ENCODE peak calls at places on chromosomes 13 and 19, in four cellular contexts. One of them, this sample, is unnamed.

GRCh38 chr19:45460807-45461347 is 6.9 kb upstream of the FOSB start:
- DNase-seq in K562: no peak
- DNase-seq in GM12878: no peak
- DNase-seq in HepG2: no peak
- DNase-seq in this sample: no peak

GRCh38 chr19:1074512-1075283 is 7.7 kb downstream of the ARHGAP45 start:
- DNase-seq in K562: peak
- DNase-seq in GM12878: no peak
- DNase-seq in HepG2: no peak
- DNase-seq in this sample: no peak

GRCh38 chr13:79398915-79399314 is 7.1 kb downstream of the RBM26 start:
- DNase-seq in K562: no peak
- DNase-seq in GM12878: no peak
- DNase-seq in HepG2: no peak
- DNase-seq in this sample: no peak

GRCh38 chr19:11446652-11447301 is 11.3 kb downstream of the PRKCSH start:
- DNase-seq in K562: peak
- DNase-seq in GM12878: no peak
- DNase-seq in HepG2: no peak
- DNase-seq in this sample: peak

GRCh38 chr13:113649212-113649611 is 8.8 kb downstream of the ATP4B start:
- DNase-seq in K562: no peak
- DNase-seq in GM12878: no peak
- DNase-seq in HepG2: no peak
- DNase-seq in this sample: peak

GRCh38 chr13:23288564-23288963 is 107.8 kb downstream of the SGCG start:
- DNase-seq in K562: no peak
- DNase-seq in GM12878: no peak
- DNase-seq in HepG2: no peak
- DNase-seq in this sample: no peak

GRCh38 chr19:19418548-19419260 is 13.2 kb downstream of the GATAD2A start:
- DNase-seq in K562: peak
- DNase-seq in GM12878: no peak
- DNase-seq in HepG2: no peak
- DNase-seq in this sample: no peak

GRCh38 chr13:31742102-31742695 is 2.9 kb downstream of the RXFP2 start:
- DNase-seq in K562: peak
- DNase-seq in GM12878: peak
- DNase-seq in HepG2: peak
- DNase-seq in this sample: peak

GRCh38 chr19:51726049-51726448 is 2.3 kb upstream of the HAS1 start:
- DNase-seq in K562: peak
- DNase-seq in GM12878: no peak
- DNase-seq in HepG2: no peak
- DNase-seq in this sample: peak

GRCh38 chr13:113052971-113053370 is 52.6 kb upstream of the F7 start:
- DNase-seq in K562: no peak
- DNase-seq in GM12878: no peak
- DNase-seq in HepG2: no peak
- DNase-seq in this sample: no peak

GRCh38 chr19:39211731-39212376 is 7.8 kb upstream of the SYCN start:
- DNase-seq in K562: no peak
- DNase-seq in GM12878: no peak
- DNase-seq in HepG2: no peak
- DNase-seq in this sample: no peak

GRCh38 chr13:94701313-94702180 is 10.8 kb downstream of the SOX21 start:
- DNase-seq in K562: no peak
- DNase-seq in GM12878: no peak
- DNase-seq in HepG2: no peak
- DNase-seq in this sample: peak

GRCh38 chr13:98672947-98673545 is 79.4 kb downstream of the SLC15A1 start:
- DNase-seq in K562: peak
- DNase-seq in GM12878: peak
- DNase-seq in HepG2: peak
- DNase-seq in this sample: peak

GRCh38 chr13:98676239-98676638 is 76.2 kb downstream of the SLC15A1 start:
- DNase-seq in K562: no peak
- DNase-seq in GM12878: no peak
- DNase-seq in HepG2: no peak
- DNase-seq in this sample: no peak

GRCh38 chr13:98677398-98677797 is 75.1 kb downstream of the SLC15A1 start:
- DNase-seq in K562: no peak
- DNase-seq in GM12878: no peak
- DNase-seq in HepG2: no peak
- DNase-seq in this sample: no peak

GRCh38 chr13:98675837-98676236 is 76.6 kb downstream of the SLC15A1 start:
- DNase-seq in K562: no peak
- DNase-seq in GM12878: no peak
- DNase-seq in HepG2: no peak
- DNase-seq in this sample: no peak

DNA sequence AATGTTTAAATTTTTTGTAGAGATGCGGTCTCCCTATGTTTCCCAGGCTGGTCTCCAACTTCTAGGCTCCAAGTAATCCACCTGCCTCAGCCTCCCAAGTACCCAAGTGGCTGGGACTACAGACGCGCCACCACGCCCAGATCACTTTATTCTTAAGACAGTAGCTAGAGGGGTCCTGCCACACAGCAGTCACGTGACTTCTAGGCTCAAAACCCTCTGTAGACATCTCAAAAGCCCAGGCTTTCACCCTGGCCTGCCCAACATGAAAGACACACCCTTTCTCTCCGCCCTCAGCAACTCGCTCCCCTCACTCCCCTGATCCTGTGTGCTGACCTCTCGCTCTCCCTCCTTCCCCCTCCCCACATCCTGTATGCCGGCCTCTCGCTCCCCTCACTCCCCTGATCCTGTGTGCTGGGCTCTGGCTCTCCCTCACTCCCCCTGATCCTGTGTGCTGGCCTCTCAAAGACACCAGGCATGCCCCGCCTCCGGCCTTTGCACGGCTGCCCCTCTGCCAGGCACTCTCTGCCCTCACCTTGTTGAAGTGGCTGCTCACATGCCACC is 77.4 kb downstream of the SLC15A1 start:
- DNase-seq in K562: no peak
- DNase-seq in GM12878: no peak
- DNase-seq in HepG2: no peak
- DNase-seq in this sample: no peak
- TF ChIP-seq CBFB in K562: no peak
- TF ChIP-seq CBFB in GM12878: no peak
- TF ChIP-seq CBFB in HepG2: no peak
- TF ChIP-seq CBFB in this sample: no peak

DNA sequence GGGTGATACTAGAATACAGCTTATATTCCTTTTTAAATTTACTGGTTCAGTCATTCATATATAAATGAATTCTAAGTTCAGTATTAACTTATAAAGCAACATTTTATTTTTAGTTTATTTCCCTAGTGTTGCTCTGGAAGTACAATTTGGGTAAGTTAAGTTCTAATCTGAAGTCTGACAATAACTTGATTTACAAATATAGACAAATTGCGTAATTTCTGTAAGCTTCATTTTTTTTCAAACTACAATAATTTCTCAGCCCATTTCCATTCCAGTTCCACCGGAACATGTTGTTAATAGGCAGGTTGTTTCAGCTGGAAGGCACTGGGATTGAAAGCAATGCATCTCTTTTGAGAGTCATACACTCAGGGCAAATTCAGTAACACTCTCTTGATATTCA is 2000.7 kb downstream of the OLFM4 start:
- DNase-seq in K562: no peak
- DNase-seq in GM12878: no peak
- DNase-seq in HepG2: no peak
- DNase-seq in this sample: no peak
- TF ChIP-seq ESRRA in K562: no peak
- TF ChIP-seq ESRRA in GM12878: no peak
- TF ChIP-seq ESRRA in HepG2: no peak
- TF ChIP-seq ESRRA in this sample: no peak

GRCh38 chr19:2148482-2149135 is 2.8 kb downstream of the AP3D1 start:
- DNase-seq in K562: no peak
- DNase-seq in GM12878: no peak
- DNase-seq in HepG2: no peak
- DNase-seq in this sample: no peak

GRCh38 chr19:2144190-2144589 is 7.2 kb downstream of the AP3D1 start:
- DNase-seq in K562: no peak
- DNase-seq in GM12878: no peak
- DNase-seq in HepG2: no peak
- DNase-seq in this sample: no peak

GRCh38 chr19:2142173-2142829 is 9.1 kb downstream of the AP3D1 start:
- DNase-seq in K562: no peak
- DNase-seq in GM12878: no peak
- DNase-seq in HepG2: no peak
- DNase-seq in this sample: no peak

GRCh38 chr19:2149980-2150793 is 1.2 kb downstream of the AP3D1 start:
- DNase-seq in K562: no peak
- DNase-seq in GM12878: no peak
- DNase-seq in HepG2: no peak
- DNase-seq in this sample: no peak

DNA sequence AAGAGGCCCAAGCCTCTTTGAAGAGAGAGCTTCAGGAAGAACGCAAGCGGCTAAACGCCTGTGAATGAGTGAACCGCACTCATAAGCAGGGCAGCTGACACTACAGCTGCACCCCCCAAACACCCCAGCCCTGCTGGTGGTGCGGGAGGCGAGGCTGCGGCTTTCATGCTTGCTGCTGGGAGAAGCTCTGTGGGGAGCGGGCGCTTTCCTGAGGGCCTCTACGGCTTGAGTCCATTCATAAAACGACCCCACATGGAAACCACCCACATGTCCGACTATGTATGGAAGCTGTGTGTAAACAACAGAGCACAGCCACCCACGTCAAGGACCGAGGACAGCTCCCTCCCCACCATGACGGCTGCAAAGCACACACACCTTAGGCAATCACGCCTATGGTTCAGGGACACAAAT is 5.5 kb downstream of the AP3D1 start:
- DNase-seq in K562: no peak
- DNase-seq in GM12878: no peak
- DNase-seq in HepG2: no peak
- DNase-seq in this sample: no peak
- TF ChIP-seq CBFB in K562: no peak
- TF ChIP-seq CBFB in GM12878: no peak
- TF ChIP-seq CBFB in HepG2: no peak
- TF ChIP-seq CBFB in this sample: no peak

DNA sequence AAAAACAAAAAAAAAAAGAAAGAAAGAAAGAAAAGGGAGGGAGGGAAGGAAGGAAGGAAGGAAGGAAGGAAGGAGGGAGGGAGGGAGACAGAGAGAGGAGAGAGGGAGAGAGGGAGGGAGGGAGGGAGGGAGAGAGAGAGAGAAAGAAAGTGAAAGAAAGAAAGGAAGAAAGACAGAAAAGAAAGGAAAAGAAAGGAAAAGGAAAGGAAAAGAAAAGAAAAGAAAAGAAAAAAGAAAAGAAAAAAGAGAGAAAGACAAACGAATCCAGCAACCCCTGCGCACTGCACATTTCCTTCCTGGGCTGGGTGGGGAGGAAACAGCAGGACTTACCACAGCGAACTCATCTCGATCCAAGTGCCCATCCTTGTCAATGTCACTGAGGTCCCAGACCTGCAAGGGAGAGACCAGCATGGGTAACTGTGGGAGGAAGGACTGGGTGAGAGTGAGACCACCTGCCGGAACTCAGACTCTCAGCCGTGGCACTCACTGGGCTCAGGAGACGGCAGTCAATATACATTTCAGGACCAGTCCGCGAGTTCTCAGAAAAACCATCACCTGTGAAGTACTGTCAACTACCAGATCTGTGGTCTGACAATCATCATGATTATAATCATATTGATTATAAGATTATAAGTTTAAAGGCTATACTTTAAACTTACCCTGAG is 43.3 kb downstream of the EPS15L1 start:
- DNase-seq in K562: no peak
- DNase-seq in GM12878: no peak
- DNase-seq in HepG2: no peak
- DNase-seq in this sample: no peak
- TF ChIP-seq ESRRA in K562: no peak
- TF ChIP-seq ESRRA in GM12878: no peak
- TF ChIP-seq ESRRA in HepG2: no peak
- TF ChIP-seq ESRRA in this sample: no peak

This sample was measured in WTC11.